ENCODE peak calls at places on chromosome X, in five cellular contexts. R is CD4-positive, CD25-positive, alpha-beta regulatory T cell; U is tibial artery; Q is GM23248; K is ascending aorta. L is an unnamed sample.

GRCh38 chrX:31038585-31039326 is 33.1 kb downstream of the FTHL17 start:
- DNase-seq in R (peak; percentile 24), U (no peak), Q (peak; percentile 45), K (no peak), L (peak; percentile 11)

GRCh38 chrX:8245411-8245810 is 74.3 kb upstream of the VCX2 start:
- DNase-seq in R (no peak), U (no peak), Q (no peak), K (no peak), L (no peak)

GRCh38 chrX:12488781-12489180 is 302.4 kb upstream of the PRPS2 start:
- DNase-seq in R (no peak), U (no peak), Q (no peak), K (no peak), L (no peak)

GRCh38 chrX:41384041-41384705 is 50.2 kb downstream of the DDX3X start:
- DNase-seq in R (peak; percentile 87), U (peak; percentile 62), Q (peak; percentile 75), K (peak; percentile 34), L (peak; percentile 68)

GRCh38 chrX:19544693-19545305 is 29.5 kb upstream of the MAP3K15 start:
- DNase-seq in R (peak; percentile 64), U (no peak), Q (peak; percentile 59), K (no peak), L (no peak)

GRCh38 chrX:29890646-29891200 is 324.6 kb upstream of the MAGEB2 start:
- DNase-seq in R (no peak), U (no peak), Q (peak; percentile 42), K (no peak), L (no peak)

GRCh38 chrX:81308086-81308852 is 106.4 kb downstream of the SH3BGRL start:
- DNase-seq in R (no peak), U (no peak), Q (no peak), K (no peak), L (no peak)

GRCh38 chrX:55107911-55108310 is 19.1 kb downstream of the PAGE2 start:
- DNase-seq in R (no peak), U (no peak), Q (no peak), K (no peak), L (no peak)

GRCh38 chrX:78673256-78673655 is 14.1 kb upstream of the RTL3 start:
- DNase-seq in R (no peak), U (no peak), Q (no peak), K (no peak), L (no peak)

GRCh38 chrX:50704360-50704759 is 109.6 kb downstream of the SHROOM4 start:
- DNase-seq in R (no peak), U (no peak), Q (peak; percentile 34), K (no peak), L (no peak)

GRCh38 chrX:72071213-72071612 is 60.5 kb downstream of the RTL5 start:
- DNase-seq in R (no peak), U (no peak), Q (no peak), K (no peak), L (no peak)

GRCh38 chrX:131792789-131793462 is 230.2 kb upstream of the STK26 start:
- DNase-seq in R (peak; percentile 94), U (no peak), Q (peak; percentile 20), K (peak; percentile 58), L (no peak)

GRCh38 chrX:13607996-13608365 is 38.6 kb downstream of the EGFL6 start:
- DNase-seq in R (no peak), U (no peak), Q (no peak), K (no peak), L (no peak)

GRCh38 chrX:2311483-2311882 is 189.3 kb downstream of the DHRSX start:
- DNase-seq in R (no peak), U (no peak), Q (no peak), K (no peak), L (no peak)

GRCh38 chrX:153477039-153477438 is 6.7 kb upstream of the HAUS7 start:
- DNase-seq in R (no peak), U (no peak), Q (peak; percentile 66), K (no peak), L (no peak)

GRCh38 chrX:150119323-150119722 is 181.0 kb upstream of the EOLA2 start:
- DNase-seq in R (no peak), U (no peak), Q (no peak), K (no peak), L (no peak)

GRCh38 chrX:152575331-152575730 is 62.4 kb upstream of the GABRQ start:
- DNase-seq in R (no peak), U (no peak), Q (no peak), K (no peak), L (no peak)

GRCh38 chrX:103310592-103311400 is at the start of gene BEX2:
- DNase-seq in R (peak; percentile 85), U (peak; percentile 66), Q (peak; percentile 40), K (no peak), L (peak; percentile 16)

GRCh38 chrX:97389761-97390192 is 506.1 kb downstream of the RPA4 start:
- DNase-seq in R (no peak), U (no peak), Q (peak; percentile 71), K (no peak), L (no peak)

GRCh38 chrX:34881671-34882070 is 60.9 kb upstream of the FAM47B start:
- DNase-seq in R (no peak), U (no peak), Q (no peak), K (no peak), L (no peak)

GRCh38 chrX:23012162-23012561 is 12.4 kb downstream of the DDX53 start:
- DNase-seq in R (no peak), U (no peak), Q (no peak), K (no peak), L (no peak)

GRCh38 chrX:50430917-50431316 is 39.7 kb downstream of the DGKK start:
- DNase-seq in R (no peak), U (no peak), Q (no peak), K (no peak), L (no peak)

GRCh38 chrX:47483310-47484268 is 567 bp upstream of the ZNF41 start:
- DNase-seq in R (peak; percentile 25), U (no peak), Q (peak; percentile 60), K (no peak), L (peak; percentile 21)

GRCh38 chrX:148878371-148878770 is 378.0 kb downstream of the AFF2 start:
- DNase-seq in R (no peak), U (no peak), Q (peak; percentile 49), K (no peak), L (no peak)

GRCh38 chrX:134171661-134172587 is 65.1 kb upstream of the CCDC160 start:
- DNase-seq in R (peak; percentile 62), U (no peak), Q (peak; percentile 11), K (no peak), L (peak; percentile 24)

GRCh38 chrX:102934624-102935023 is 2.4 kb upstream of the RAB40AL start:
- DNase-seq in R (peak; percentile 46), U (no peak), Q (peak; percentile 39), K (no peak), L (no peak)

GRCh38 chrX:20378291-20378920 is 111.7 kb upstream of the RPS6KA3 start:
- DNase-seq in R (peak; percentile 59), U (no peak), Q (peak; percentile 64), K (no peak), L (no peak)

GRCh38 chrX:12153741-12154140 is 15.5 kb downstream of the FRMPD4 start:
- DNase-seq in R (no peak), U (no peak), Q (no peak), K (no peak), L (no peak)

GRCh38 chrX:53282313-53282712 is 929 bp upstream of the IQSEC2 start:
- DNase-seq in R (no peak), U (no peak), Q (no peak), K (no peak), L (no peak)

DNA sequence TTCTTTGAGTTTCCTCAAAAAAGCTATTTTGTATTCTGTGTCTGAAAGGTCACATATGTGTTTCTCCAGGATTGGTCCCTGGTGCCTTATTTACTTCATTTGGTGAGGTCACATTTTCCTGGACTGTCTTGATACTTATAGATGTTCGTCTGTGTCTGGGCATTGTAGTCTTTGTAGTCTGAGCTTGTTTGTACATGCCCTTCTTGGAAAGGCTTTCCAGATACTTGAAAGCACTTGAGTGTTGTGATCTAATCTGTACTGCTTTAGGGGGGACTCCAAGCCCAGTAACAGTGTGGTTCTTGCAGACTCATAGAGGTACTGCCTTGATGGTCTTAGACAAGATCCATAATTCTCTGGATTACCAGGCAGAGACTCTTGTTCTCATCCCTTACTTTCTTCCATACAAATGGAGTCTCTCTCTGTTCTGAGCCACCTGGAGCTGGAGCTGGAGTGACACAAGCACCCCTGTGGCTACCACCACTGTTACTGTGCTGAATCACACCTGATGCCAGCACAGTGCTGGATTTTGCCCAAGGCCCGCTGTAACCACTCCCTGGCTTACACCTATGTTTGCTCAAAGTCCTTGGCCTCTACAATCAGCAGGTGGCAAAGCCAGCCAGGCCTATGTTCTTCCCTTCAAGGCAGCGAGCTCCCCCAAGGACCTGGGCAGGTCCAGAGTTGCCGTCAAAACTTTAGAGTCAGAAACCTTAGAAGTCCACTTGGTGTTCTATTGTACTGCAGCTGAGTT is 72.3 kb upstream of the EFHC2 start:
- DNase-seq in R (no peak), U (no peak), Q (no peak), K (no peak), L (no peak)
- H3K4me1 ChIP-seq in R (no peaks in the 10 kb centered on the region), U (no peaks in the 10 kb centered on the region), Q (no peaks in the 10 kb centered on the region), K (no peaks in the 10 kb centered on the region), L (no peaks in the 10 kb centered on the region)

GRCh38 chrX:56764153-56764974 is 35.3 kb downstream of the NBDY start:
- DNase-seq in R (peak; percentile 94), U (no peak), Q (peak; percentile 75), K (no peak), L (no peak)
- H3K27ac ChIP-seq in R (peak overlapping the region; percentile 79), U (no peak overlapping the region), Q (peak overlapping the region; percentile 15), K (peak overlapping the region; percentile 70), L (peak overlapping the region; percentile 63)

GRCh38 chrX:65686246-65686645 is 18.8 kb downstream of the MSN start:
- DNase-seq in R (no peak), U (no peak), Q (no peak), K (no peak), L (no peak)
- H3K4me1 ChIP-seq in R (peaks cover 91% of the 10 kb centered on the region), U (peaks cover 20% of the 10 kb centered on the region), Q (peaks cover 50% of the 10 kb centered on the region), K (peaks cover 30% of the 10 kb centered on the region), L (peaks cover 97% of the 10 kb centered on the region)

GRCh38 chrX:130251671-130252070 is 17.0 kb downstream of the ZNF280C start:
- DNase-seq in R (no peak), U (no peak), Q (no peak), K (no peak), L (no peak)
- H3K27ac ChIP-seq in R (no peak overlapping the region), U (no peak overlapping the region), Q (no peak overlapping the region), K (no peak overlapping the region), L (no peak overlapping the region)

DNA sequence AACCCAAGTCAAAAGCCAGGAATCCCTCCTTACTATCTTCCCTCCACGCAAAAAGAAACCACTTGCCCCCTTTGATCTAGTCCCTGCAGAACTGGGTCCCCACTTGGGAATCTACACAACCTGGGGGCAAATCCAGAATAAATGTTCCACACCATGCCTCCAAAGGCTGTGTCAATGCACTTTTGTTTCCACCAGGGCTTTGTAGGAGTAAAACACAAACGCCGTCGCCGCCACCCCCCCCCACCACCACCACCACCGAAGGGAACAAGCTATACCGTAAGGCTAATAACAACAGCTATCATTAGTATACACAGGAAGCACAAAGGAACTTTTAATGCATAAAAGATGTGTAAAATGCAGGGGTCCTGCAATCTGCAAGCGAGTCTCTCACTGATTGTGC is 13.3 kb downstream of the BCOR start:
- DNase-seq in R (no peak), U (no peak), Q (no peak), K (no peak), L (no peak)
- H3K4me1 ChIP-seq in R (peaks cover 51% of the 10 kb centered on the region), U (peaks cover 26% of the 10 kb centered on the region), Q (peaks cover 7% of the 10 kb centered on the region), K (no peaks in the 10 kb centered on the region), L (peaks cover 64% of the 10 kb centered on the region)

DNA sequence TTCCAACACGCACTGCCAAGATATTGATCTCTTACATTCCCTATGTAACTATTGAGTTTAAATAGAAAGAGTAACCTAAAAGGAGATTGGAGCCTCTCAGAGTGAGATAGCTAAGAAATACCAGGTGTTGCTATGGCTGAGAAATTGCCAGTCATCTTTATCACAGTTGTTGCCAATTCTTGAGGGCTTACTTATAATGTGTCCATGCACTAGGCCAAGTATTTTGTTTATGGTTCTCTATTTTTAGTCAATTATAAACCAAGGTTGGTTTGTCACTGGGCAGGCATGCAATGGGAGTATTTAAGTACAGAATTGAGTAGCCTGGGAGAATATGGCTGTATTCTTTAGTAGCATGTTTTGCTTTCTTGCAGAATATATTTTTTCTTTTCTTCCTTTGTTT is 201.6 kb downstream of the TEX13A start:
- DNase-seq in R (no peak), U (no peak), Q (no peak), K (no peak), L (no peak)
- H3K27ac ChIP-seq in R (no peak overlapping the region), U (no peak overlapping the region), Q (no peak overlapping the region), K (no peak overlapping the region), L (no peak overlapping the region)